ENCODE peak calls at places on chromosomes 6 and 20, in seven cellular contexts. I is psoas muscle, X is left ventricle myocardium inferior, D is endothelial cell, J is lower lobe of right lung, P is H9, V is heart right ventricle. G is an unnamed sample.

GRCh38 chr20:15654208-15654649 is 919.0 kb downstream of the KIF16B start:
- DNase-seq in I (no peak), X (no peak), D (peak), J (no peak), P (peak), V (no peak), G (no peak)

GRCh38 chr20:37193226-37193625 is 13.9 kb upstream of the MROH8 start:
- DNase-seq in I (no peak), X (no peak), D (no peak), J (no peak), P (no peak), V (no peak), G (no peak)

GRCh38 chr6:80348263-80348662 is 241.8 kb downstream of the BCKDHB start:
- DNase-seq in I (no peak), X (peak), D (no peak), J (no peak), P (no peak), V (no peak), G (no peak)

GRCh38 chr6:104126621-104127020 is 733.1 kb downstream of the HACE1 start:
- DNase-seq in I (no peak), X (no peak), D (no peak), J (no peak), P (peak), V (no peak), G (no peak)

GRCh38 chr20:48295966-48296421 is 510.7 kb upstream of the SULF2 start:
- DNase-seq in I (no peak), X (no peak), D (no peak), J (no peak), P (no peak), V (no peak), G (no peak)

GRCh38 chr6:4421837-4422236 is 286.5 kb upstream of the ECI2 start:
- DNase-seq in I (no peak), X (no peak), D (no peak), J (no peak), P (no peak), V (no peak), G (no peak)

GRCh38 chr6:63525186-63525878 is 46.9 kb upstream of the LOC128125822 start:
- DNase-seq in I (no peak), X (no peak), D (no peak), J (no peak), P (peak), V (no peak), G (no peak)

GRCh38 chr20:43863330-43863729 is 51.3 kb upstream of the TOX2 start:
- DNase-seq in I (no peak), X (no peak), D (no peak), J (no peak), P (no peak), V (no peak), G (no peak)

GRCh38 chr6:140436023-140436811 is 1061.8 kb upstream of the CITED2 start:
- DNase-seq in I (no peak), X (no peak), D (no peak), J (no peak), P (peak), V (no peak), G (no peak)

GRCh38 chr6:113626470-113626869 is 230.7 kb upstream of the MARCKS start:
- DNase-seq in I (no peak), X (no peak), D (no peak), J (no peak), P (no peak), V (no peak), G (no peak)

DNA sequence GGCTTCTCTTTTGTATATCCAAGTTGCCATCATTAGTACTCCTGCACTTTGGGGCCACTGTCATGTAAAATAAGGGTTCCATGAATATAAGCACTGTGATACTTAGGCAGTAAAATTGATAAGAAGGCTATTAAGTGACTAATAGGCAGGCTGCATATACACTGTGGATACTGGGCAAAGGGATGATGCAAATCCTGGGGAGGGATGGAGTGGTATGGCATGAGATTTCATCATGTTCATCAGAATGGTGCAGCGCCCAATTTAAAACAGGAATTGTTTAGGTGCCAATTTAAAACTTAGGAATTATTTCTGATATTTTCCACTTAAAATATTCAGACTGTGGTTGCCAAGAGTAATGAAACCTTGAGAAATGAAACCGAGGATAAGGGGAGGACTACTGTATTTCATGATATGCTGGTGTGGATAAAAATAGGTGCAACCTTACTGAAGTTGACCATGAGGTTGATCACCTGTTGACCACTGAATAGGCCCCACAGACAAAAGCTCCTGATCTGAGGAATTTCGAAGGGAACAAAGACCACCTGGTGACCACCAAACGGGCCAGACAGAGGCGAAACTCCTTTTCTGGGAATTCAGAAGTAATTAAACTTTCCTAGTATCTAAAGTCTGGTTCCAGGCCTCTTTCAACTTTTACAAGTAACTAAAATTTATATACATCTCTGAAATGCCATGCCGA is 4.9 kb upstream of the TRIM39 start:
- DNase-seq in I (no peak), X (no peak), D (no peak), J (no peak), P (no peak), V (no peak), G (no peak)
- TF ChIP-seq CTCF in I (no peak), X (no peak), D (no peak), J (no peak), P (no peak), V (no peak), G (no peak)

DNA sequence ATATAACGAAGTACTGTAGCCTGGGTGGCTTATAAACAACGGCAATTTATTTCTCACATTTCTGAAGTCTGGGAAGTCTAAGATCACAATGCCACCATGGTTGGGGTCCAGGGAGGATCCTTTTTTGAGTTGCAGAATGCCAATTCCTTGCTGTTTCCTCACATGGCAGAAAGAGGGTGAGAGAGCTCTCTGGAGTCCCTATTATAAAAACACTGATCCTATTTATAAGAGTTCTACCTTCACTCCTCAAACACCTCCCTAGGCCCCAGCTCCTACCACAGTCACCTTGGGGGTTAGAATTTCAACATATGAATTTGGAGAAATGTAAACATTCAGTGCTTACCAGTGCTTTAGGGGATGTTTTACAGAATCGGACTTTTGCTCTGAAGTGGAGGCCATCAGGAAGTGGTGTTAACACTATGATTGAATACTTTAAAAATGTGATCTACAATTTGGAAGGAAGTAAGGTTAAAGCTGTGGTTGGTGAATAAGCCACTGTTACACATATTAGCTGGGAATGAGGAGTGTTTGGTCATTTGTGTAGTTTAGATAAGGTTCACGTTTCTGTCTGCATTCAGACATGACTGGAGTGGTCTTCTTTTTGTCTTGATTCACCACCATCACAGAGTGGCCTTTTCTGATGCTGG is 79.9 kb upstream of the SPTLC3 start:
- DNase-seq in I (no peak), X (no peak), D (no peak), J (no peak), P (no peak), V (no peak), G (no peak)
- TF ChIP-seq CTCF in I (no peak), X (no peak), D (no peak), J (no peak), P (no peak), V (no peak), G (no peak)

GRCh38 chr6:56021943-56022342 is 146.6 kb upstream of the BMP5 start:
- DNase-seq in I (no peak), X (no peak), D (no peak), J (no peak), P (peak), V (no peak), G (no peak)
- TF ChIP-seq CTCF in I (no peak), X (no peak), D (no peak), J (no peak), P (peak), V (no peak), G (no peak)

DNA sequence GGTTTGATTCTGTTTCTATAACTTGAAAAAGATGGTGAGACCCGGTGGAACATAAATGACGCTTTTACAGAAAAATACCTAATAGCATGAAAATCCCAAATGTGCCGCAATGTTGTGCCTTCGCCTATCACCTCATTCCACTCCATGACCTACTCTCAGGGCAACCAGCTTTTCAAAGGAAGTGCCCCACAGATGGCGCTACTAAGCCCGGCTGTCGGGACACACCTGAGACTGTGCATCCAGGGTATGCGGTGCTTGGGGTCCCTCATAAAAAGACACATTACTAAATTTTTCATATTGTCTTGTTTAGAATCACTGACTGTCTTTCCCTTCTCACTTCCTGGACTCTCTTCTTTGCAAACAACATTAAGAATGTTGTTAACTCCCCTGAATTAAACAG is 145.5 kb upstream of the RPS6KA2 start:
- DNase-seq in I (no peak), X (no peak), D (peak), J (no peak), P (peak), V (no peak), G (no peak)
- TF ChIP-seq CTCF in I (no peak), X (no peak), D (no peak), J (no peak), P (peak), V (no peak), G (no peak)

GRCh38 chr20:32017711-32018251 is 7.5 kb downstream of the CCM2L start:
- DNase-seq in I (no peak), X (no peak), D (no peak), J (peak), P (peak), V (no peak), G (peak)
- TF ChIP-seq CTCF in I (no peak), X (no peak), D (peak), J (peak), P (peak), V (no peak), G (peak)

G was measured in CD4-positive, alpha-beta T cell.